ENCODE peak calls at places on chromosomes 11 and 22, in five cellular contexts. D, V, K, G and N are unnamed samples.

GRCh38 chr11:12692238-12693074 is 18.2 kb downstream of the TEAD1 start:
- DNase-seq in D (no peak), V (peak; percentile 60), K (no peak), G (peak; percentile 72), N (peak; percentile 94)

GRCh38 chr22:21449531-21450319 is 17.5 kb upstream of the TMEM191C start:
- DNase-seq in D (no peak), V (no peak), K (no peak), G (no peak), N (no peak)

GRCh38 chr11:45301537-45302246 is 15.6 kb upstream of the SYT13 start:
- DNase-seq in D (no peak), V (no peak), K (no peak), G (no peak), N (no peak)

GRCh38 chr22:40057652-40058051 is 62.9 kb downstream of the FAM83F start:
- DNase-seq in D (no peak), V (no peak), K (no peak), G (no peak), N (no peak)

GRCh38 chr11:4543561-4543960 is 1.4 kb upstream of the OR52M1 start:
- DNase-seq in D (no peak), V (no peak), K (no peak), G (peak; percentile 2), N (no peak)

GRCh38 chr22:44404341-44405020 is 91.7 kb upstream of the SHISAL1 start:
- DNase-seq in D (no peak), V (no peak), K (no peak), G (no peak), N (no peak)

GRCh38 chr11:68215087-68215445 is 2.0 kb upstream of the KMT5B start:
- DNase-seq in D (no peak), V (no peak), K (no peak), G (peak; percentile 26), N (no peak)

GRCh38 chr11:100963375-100963774 is 166.2 kb downstream of the PGR start:
- DNase-seq in D (no peak), V (no peak), K (no peak), G (no peak), N (no peak)

GRCh38 chr11:84194696-84195095 is 908.5 kb upstream of the CCDC90B start:
- DNase-seq in D (no peak), V (no peak), K (no peak), G (no peak), N (no peak)

GRCh38 chr11:62592216-62592815 is 993 bp upstream of the TUT1 start:
- DNase-seq in D (no peak), V (no peak), K (no peak), G (peak; percentile 82), N (no peak)

GRCh38 chr11:21582791-21583190 is 610.1 kb upstream of the ANO5 start:
- DNase-seq in D (no peak), V (no peak), K (no peak), G (no peak), N (no peak)

GRCh38 chr11:16750417-16750816 is 12.0 kb downstream of the C11orf58 start:
- DNase-seq in D (no peak), V (no peak), K (no peak), G (no peak), N (no peak)

GRCh38 chr22:32622004-32622761 is 147.6 kb downstream of the FBXO7 start:
- DNase-seq in D (peak; percentile 21), V (no peak), K (no peak), G (no peak), N (peak; percentile 89)

GRCh38 chr11:12435264-12435663 is 57.9 kb downstream of the PARVA start:
- DNase-seq in D (no peak), V (no peak), K (no peak), G (no peak), N (no peak)

GRCh38 chr11:33635161-33635560 is 65.5 kb downstream of the C11orf91 start:
- DNase-seq in D (no peak), V (no peak), K (no peak), G (no peak), N (no peak)

GRCh38 chr11:68269414-68270081 is 2.2 kb downstream of the C11orf24 start:
- DNase-seq in D (no peak), V (no peak), K (no peak), G (peak; percentile 43), N (peak; percentile 57)

GRCh38 chr11:96219981-96220623 is 122.9 kb downstream of the MAML2 start:
- DNase-seq in D (no peak), V (no peak), K (no peak), G (no peak), N (peak; percentile 69)

GRCh38 chr11:18455686-18456372 is at the start of gene LDHAL6A:
- DNase-seq in D (no peak), V (no peak), K (no peak), G (peak; percentile 5), N (no peak)

GRCh38 chr22:19545935-19546207 is 21.7 kb upstream of the CLDN5 start:
- DNase-seq in D (no peak), V (no peak), K (no peak), G (no peak), N (no peak)

GRCh38 chr11:5690216-5690615 is 626 bp downstream of the TRIM22 start:
- DNase-seq in D (no peak), V (no peak), K (no peak), G (no peak), N (no peak)

GRCh38 chr11:75406338-75406777 is 7.0 kb downstream of the RPS3 start:
- DNase-seq in D (no peak), V (no peak), K (no peak), G (peak; percentile 78), N (no peak)

GRCh38 chr11:70031631-70032469 is 46.3 kb upstream of the ANO1 start:
- DNase-seq in D (no peak), V (no peak), K (no peak), G (no peak), N (no peak)

GRCh38 chr22:46421272-46421671 is 85.8 kb downstream of the TRMU start:
- DNase-seq in D (no peak), V (no peak), K (peak; percentile 35), G (no peak), N (no peak)
- TF ChIP-seq YY1 in D (no peak), V (no peak), K (no peak), G (no peak), N (no peak)

GRCh38 chr22:26462971-26463661 is 20.5 kb downstream of the HPS4 start:
- DNase-seq in D (no peak), V (no peak), K (no peak), G (no peak), N (no peak)
- TF ChIP-seq CEBPB in D (no peak), V (no peak), K (no peak), G (no peak), N (no peak)

GRCh38 chr11:132312616-132313210 is 942.3 kb downstream of the NTM start:
- DNase-seq in D (peak; percentile 23), V (no peak), K (no peak), G (peak; percentile 5), N (no peak)
- TF ChIP-seq YY1 in D (no peak), V (no peak), K (no peak), G (no peak), N (no peak)

DNA sequence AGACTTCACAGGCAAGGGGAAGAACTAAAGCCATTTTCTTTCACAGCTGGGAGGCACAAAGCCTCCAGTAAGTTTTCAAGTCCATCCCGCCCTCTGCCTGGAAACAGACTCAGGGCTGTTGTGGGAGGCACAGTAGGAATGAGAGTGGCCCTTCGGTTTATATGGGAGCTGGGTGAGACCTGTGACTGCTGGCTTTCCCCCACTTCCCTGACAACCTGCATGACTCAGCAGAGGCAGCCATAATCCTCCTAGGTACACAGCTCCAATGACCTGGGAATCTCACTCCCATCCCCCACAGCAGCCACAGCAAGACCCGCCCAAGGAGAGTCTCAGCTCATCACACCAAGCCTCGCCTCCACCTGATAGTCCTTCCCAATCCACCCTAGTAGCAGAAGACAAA is 12.1 kb upstream of the TMEM45B start:
- DNase-seq in D (no peak), V (no peak), K (no peak), G (no peak), N (no peak)
- TF ChIP-seq CEBPB in D (no peak), V (no peak), K (no peak), G (no peak), N (no peak)

DNA sequence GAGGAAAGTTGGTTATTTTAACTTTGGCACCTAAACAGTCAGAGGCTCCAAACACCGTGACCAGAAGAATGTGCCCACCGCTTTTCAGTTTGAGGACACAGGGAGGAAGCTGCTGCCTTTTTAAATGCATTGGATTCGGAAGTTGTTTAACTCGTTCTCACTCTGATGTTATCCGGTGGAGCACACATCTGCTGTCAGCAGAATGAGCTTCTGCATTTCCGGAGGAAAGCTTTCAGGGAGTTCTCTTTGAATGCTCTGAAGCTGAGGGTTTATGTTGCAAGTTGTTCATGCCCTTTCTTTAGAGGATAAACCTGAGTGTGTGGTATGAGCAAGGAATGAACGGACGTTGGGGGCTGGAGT is 64.1 kb downstream of the PPFIBP2 start:
- DNase-seq in D (no peak), V (no peak), K (no peak), G (peak; percentile 23), N (no peak)
- TF ChIP-seq YY1 in D (no peak), V (no peak), K (no peak), G (no peak), N (no peak)

GRCh38 chr11:116874251-116874650 is 36.8 kb upstream of the APOA1 start:
- DNase-seq in D (no peak), V (no peak), K (no peak), G (no peak), N (no peak)

GRCh38 chr11:116873391-116873790 is 36.0 kb upstream of the APOA1 start:
- DNase-seq in D (no peak), V (no peak), K (no peak), G (no peak), N (no peak)

GRCh38 chr11:116869610-116870009 is 32.2 kb upstream of the APOA1 start:
- DNase-seq in D (no peak), V (no peak), K (no peak), G (no peak), N (peak; percentile 52)

GRCh38 chr11:116870054-116870453 is 32.6 kb upstream of the APOA1 start:
- DNase-seq in D (no peak), V (no peak), K (no peak), G (no peak), N (no peak)

DNA sequence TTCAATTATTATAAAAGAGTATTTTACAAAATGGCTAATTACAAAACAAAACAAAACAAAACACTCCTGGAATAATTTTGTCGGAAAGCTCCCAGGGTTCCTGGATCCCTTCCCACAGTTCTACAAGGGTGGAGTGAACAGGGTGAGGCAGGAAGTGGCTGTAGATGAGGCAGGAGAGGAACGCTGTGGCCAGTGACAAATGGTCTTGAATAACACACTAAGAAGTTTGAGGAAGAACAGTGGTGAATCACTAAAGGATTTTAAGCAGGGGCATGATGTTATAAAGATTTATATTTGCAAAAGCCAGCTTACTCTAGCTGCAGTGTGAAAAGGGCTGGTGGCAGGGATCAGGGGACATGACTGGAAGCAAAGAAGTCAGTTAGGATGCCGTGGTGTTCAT is 33.8 kb upstream of the APOA1 start:
- DNase-seq in D (no peak), V (no peak), K (no peak), G (no peak), N (no peak)
- TF ChIP-seq CEBPB in D (no peak), V (no peak), K (no peak), G (no peak), N (no peak)

GRCh38 chr11:74004694-74005615 is 3.9 kb downstream of the UCP3 start:
- DNase-seq in D (no peak), V (no peak), K (no peak), G (peak; percentile 50), N (no peak)
- TF ChIP-seq YY1 in D (no peak), V (no peak), K (no peak), G (no peak), N (no peak)